ENCODE peak calls at places on chromosome 16, in four cellular contexts. T is WTC11, R is K562, Z is HepG2. P is an unnamed sample.

GRCh38 chr16:61713787-61714186 is 322.5 kb downstream of the CDH8 start:
- DNase-seq in T (no peak), Z (no peak), R (no peak), P (no peak)

GRCh38 chr16:1678500-1679098 is 520 bp downstream of the JPT2 start:
- DNase-seq in T (no peak), Z (peak; percentile 12), R (no peak), P (peak; percentile 18)

GRCh38 chr16:4415538-4416199 is 727 bp downstream of the CORO7 start:
- DNase-seq in R (peak; percentile 71), T (peak; percentile 54), Z (peak; percentile 16), P (peak; percentile 37)

GRCh38 chr16:89051521-89052166 is 42.0 kb upstream of the ACSF3 start:
- DNase-seq in R (no peak), Z (no peak), T (no peak), P (no peak)

GRCh38 chr16:49671325-49671724 is 184.6 kb downstream of the ZNF423 start:
- DNase-seq in Z (no peak), R (no peak), T (no peak), P (no peak)

GRCh38 chr16:10888320-10888937 is 11.4 kb downstream of the CIITA start:
- DNase-seq in T (no peak), R (no peak), Z (no peak), P (no peak)

GRCh38 chr16:11175850-11176341 is 80.1 kb downstream of the SOCS1 start:
- DNase-seq in Z (no peak), T (no peak), R (no peak), P (no peak)

GRCh38 chr16:12260647-12261262 is 284.2 kb downstream of the SNX29 start:
- DNase-seq in T (peak; percentile 62), Z (peak; percentile 94), R (peak; percentile 73), P (peak; percentile 72)

GRCh38 chr16:64356267-64356666 is 765.6 kb downstream of the CDH11 start:
- DNase-seq in T (no peak), Z (no peak), R (no peak), P (no peak)

DNA sequence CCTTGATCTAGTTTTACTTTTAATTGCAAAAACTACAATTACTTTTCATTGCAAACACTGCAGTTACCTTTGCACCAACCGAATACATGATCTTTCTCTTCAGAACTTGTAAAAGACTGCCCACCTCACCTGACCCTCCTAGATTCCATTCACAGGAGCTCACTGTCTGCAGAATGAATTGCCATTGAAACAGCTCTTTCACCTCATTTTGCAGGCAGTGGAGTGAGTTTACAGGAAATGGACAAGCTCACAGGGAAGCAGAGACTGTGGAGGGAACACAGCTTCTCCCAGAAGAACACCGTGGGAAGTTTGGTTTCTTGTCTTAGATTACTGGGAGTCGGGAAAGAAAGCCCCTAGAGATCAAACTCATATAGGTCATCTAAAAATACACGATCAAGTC is 439.7 kb upstream of the RBFOX1 start:
- DNase-seq in R (no peak), Z (no peak), T (no peak), P (no peak)
- TF ChIP-seq ELF4 in R (no peak), Z (no peak), T (no peak), P (no peak)

GRCh38 chr16:66376577-66377326 is 10.3 kb downstream of the CDH5 start:
- DNase-seq in T (no peak), Z (no peak), R (no peak), P (no peak)
- TF ChIP-seq ELF4 in T (no peak), Z (no peak), R (no peak), P (no peak)

DNA sequence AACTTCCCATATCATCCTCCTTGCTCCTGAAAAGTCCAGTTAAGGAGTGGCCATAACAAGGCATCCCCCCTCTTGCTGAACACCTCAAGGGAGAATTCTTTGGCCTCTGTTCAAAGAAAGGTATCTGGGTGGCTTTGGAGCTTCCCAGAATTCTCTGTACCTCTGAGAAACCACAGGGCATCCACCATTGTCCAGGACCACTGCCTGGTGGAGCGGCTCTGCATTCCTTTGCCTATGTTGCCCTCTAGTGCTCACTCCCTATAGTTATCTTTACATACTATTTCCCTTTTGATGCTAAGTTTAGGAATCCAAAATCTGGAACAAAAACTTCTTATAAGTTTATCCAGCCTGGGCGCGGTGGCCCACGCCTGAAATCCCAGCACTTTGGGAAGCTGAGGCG is 30.3 kb downstream of the CHD9NB start:
- DNase-seq in R (peak; percentile 64), T (peak; percentile 51), Z (peak; percentile 63), P (peak; percentile 73)
- TF ChIP-seq ELF4 in R (no peak), T (no peak), Z (no peak), P (no peak)

DNA sequence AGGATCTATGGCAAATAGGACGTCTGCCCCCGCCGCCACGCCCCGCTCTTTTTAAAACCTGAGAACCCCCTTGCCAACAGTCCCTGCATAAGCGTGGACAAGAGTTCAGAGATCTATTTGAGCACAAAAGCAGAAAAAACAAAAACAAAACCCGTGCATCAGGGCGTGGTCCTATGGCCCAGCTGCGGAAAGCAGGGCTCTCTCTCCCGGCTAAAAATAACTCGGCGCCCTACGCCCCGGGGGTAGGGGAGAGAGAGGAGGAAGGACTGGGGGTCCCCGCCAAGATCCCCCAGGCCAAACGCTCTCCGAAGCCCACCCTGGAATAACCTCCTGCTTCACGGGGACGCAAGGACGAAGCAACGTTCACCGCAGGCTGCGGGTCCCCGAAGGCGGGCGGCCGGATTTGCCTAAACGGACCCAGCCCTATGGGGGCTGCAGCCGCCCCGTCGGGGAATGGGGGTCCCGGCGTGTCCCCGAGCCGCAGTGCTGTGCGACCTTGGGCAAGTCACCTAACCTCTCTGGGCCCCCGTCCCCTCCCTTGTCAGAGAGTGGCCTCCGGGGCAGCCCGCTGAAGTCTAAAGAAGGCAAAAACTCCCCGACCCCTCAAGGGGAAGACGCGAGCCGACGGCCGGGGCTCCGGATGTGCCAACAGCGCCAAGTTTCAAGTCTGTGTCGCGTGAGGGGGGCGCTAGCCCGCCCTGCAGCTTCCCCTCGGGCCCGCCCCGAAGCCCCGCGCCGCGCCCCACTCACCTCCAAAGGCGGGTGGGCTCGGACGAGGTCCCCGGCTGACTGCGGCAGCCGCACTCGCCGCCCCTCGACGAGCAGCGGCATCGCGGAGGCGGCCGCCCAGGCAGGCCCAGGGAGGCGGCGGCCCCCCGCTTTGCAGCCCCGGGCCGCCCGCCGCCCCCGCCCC is 477 bp downstream of the NTAN1 start:
- DNase-seq in R (peak; percentile 26), Z (peak; percentile 34), T (peak; percentile 69), P (no peak)
- TF ChIP-seq ELF4 in R (no peak), Z (no peak), T (no peak), P (no peak)